ENCODE peak calls at places on chromosome 17, in ten cellular contexts. M, P, I, R, W, H, S, C, K and J are unnamed samples.

GRCh38 chr17:19327039-19327776 is 35.3 kb downstream of the B9D1 start:
- DNase-seq in M (no peak), P (peak), I (no peak), R (peak), W (no peak), H (no peak), S (peak), C (no peak), K (no peak), J (peak)

GRCh38 chr17:1931759-1932579 is 93.2 kb downstream of the RTN4RL1 start:
- DNase-seq in M (no peak), P (no peak), I (no peak), R (peak), W (no peak), H (peak), S (no peak), C (no peak), K (no peak), J (no peak)

GRCh38 chr17:57442914-57443571 is 186.7 kb downstream of the MSI2 start:
- DNase-seq in M (no peak), P (no peak), I (no peak), R (no peak), W (no peak), H (peak), S (peak), C (peak), K (peak), J (peak)

GRCh38 chr17:57401556-57402488 is 145.5 kb downstream of the MSI2 start:
- DNase-seq in M (no peak), P (no peak), I (no peak), R (no peak), W (no peak), H (no peak), S (peak), C (no peak), K (no peak), J (no peak)

GRCh38 chr17:11969565-11969964 is 27.7 kb downstream of the ZNF18 start:
- DNase-seq in M (no peak), P (no peak), I (no peak), R (no peak), W (no peak), H (no peak), S (no peak), C (no peak), K (no peak), J (no peak)

GRCh38 chr17:73641779-73642580 is 2.3 kb downstream of the SDK2 start:
- DNase-seq in M (no peak), P (no peak), I (no peak), R (no peak), W (no peak), H (no peak), S (no peak), C (no peak), K (no peak), J (no peak)

GRCh38 chr17:15255713-15256454 is 9.2 kb downstream of the PMP22 start:
- DNase-seq in M (no peak), P (no peak), I (no peak), R (peak), W (no peak), H (no peak), S (no peak), C (no peak), K (no peak), J (no peak)

GRCh38 chr17:17493249-17493985 is 2.8 kb downstream of the RASD1 start:
- DNase-seq in M (no peak), P (no peak), I (peak), R (no peak), W (no peak), H (no peak), S (no peak), C (no peak), K (no peak), J (no peak)

GRCh38 chr17:81405382-81406005 is 10.2 kb downstream of the BAHCC1 start:
- DNase-seq in M (no peak), P (no peak), I (no peak), R (no peak), W (no peak), H (peak), S (no peak), C (no peak), K (peak), J (no peak)

GRCh38 chr17:57879437-57880085 is 29.7 kb upstream of the MRPS23 start:
- DNase-seq in M (no peak), P (no peak), I (no peak), R (no peak), W (no peak), H (no peak), S (peak), C (no peak), K (no peak), J (peak)

GRCh38 chr17:58513913-58514794 is at the start of gene MTMR4:
- DNase-seq in M (peak), P (peak), I (peak), R (peak), W (peak), H (peak), S (peak), C (peak), K (peak), J (peak)

GRCh38 chr17:45783593-45784292 is 377 bp upstream of the CRHR1 start:
- DNase-seq in M (peak), P (no peak), I (peak), R (no peak), W (no peak), H (no peak), S (no peak), C (no peak), K (no peak), J (no peak)

GRCh38 chr17:72407336-72408121 is 286.7 kb downstream of the SOX9 start:
- DNase-seq in M (no peak), P (peak), I (no peak), R (peak), W (no peak), H (peak), S (peak), C (no peak), K (peak), J (peak)

GRCh38 chr17:47996201-47996600 is 25.3 kb downstream of the CDK5RAP3 start:
- DNase-seq in M (no peak), P (no peak), I (no peak), R (no peak), W (no peak), H (no peak), S (no peak), C (no peak), K (no peak), J (no peak)

GRCh38 chr17:58970966-58971575 is 135.6 kb downstream of the TRIM37 start:
- DNase-seq in M (no peak), P (no peak), I (no peak), R (peak), W (no peak), H (no peak), S (no peak), C (no peak), K (no peak), J (no peak)

GRCh38 chr17:5183410-5183793 is 8.3 kb downstream of the ZNF594 start:
- DNase-seq in M (no peak), P (no peak), I (no peak), R (no peak), W (no peak), H (no peak), S (no peak), C (no peak), K (no peak), J (no peak)

GRCh38 chr17:9905902-9906301 is 831 bp upstream of the RCVRN start:
- DNase-seq in M (peak), P (peak), I (no peak), R (no peak), W (peak), H (no peak), S (peak), C (no peak), K (no peak), J (peak)

GRCh38 chr17:80618304-80618703 is 73.7 kb downstream of the RPTOR start:
- DNase-seq in M (no peak), P (no peak), I (peak), R (no peak), W (no peak), H (no peak), S (no peak), C (no peak), K (no peak), J (no peak)

GRCh38 chr17:46968224-46968834 is 10.7 kb downstream of the RPRML start:
- DNase-seq in M (no peak), P (no peak), I (no peak), R (peak), W (no peak), H (no peak), S (no peak), C (no peak), K (no peak), J (no peak)

GRCh38 chr17:73686126-73686525 is 41.9 kb upstream of the SDK2 start:
- DNase-seq in M (no peak), P (no peak), I (no peak), R (no peak), W (no peak), H (no peak), S (no peak), C (no peak), K (no peak), J (no peak)

GRCh38 chr17:27921599-27921998 is 28.4 kb upstream of the LYRM9 start:
- DNase-seq in M (no peak), P (no peak), I (no peak), R (no peak), W (no peak), H (no peak), S (no peak), C (no peak), K (no peak), J (no peak)

GRCh38 chr17:223723-224471 is 42.4 kb upstream of the DOC2B start:
- DNase-seq in M (no peak), P (no peak), I (no peak), R (no peak), W (no peak), H (no peak), S (no peak), C (no peak), K (peak), J (no peak)

GRCh38 chr17:41695954-41696720 is 7.5 kb downstream of the EIF1 start:
- DNase-seq in M (peak), P (peak), I (no peak), R (peak), W (no peak), H (peak), S (peak), C (peak), K (no peak), J (peak)
- TF ChIP-seq POLR2A in M (no peak), P (no peak), I (no peak), R (peak), W (no peak), H (no peak), S (no peak), C (no peak), K (no peak), J (no peak)

GRCh38 chr17:42798383-42799380 is at the start of the genes CNTD1 and COA3:
- DNase-seq in M (peak), P (peak), I (peak), R (peak), W (peak), H (peak), S (peak), C (peak), K (peak), J (peak)
- TF ChIP-seq POLR2A in M (peak), P (no peak), I (no peak), R (no peak), W (no peak), H (no peak), S (peak), C (peak), K (no peak), J (peak)

GRCh38 chr17:38717139-38717745 is 12.2 kb downstream of the MLLT6 start:
- DNase-seq in M (no peak), P (no peak), I (no peak), R (no peak), W (no peak), H (no peak), S (no peak), C (no peak), K (no peak), J (no peak)

GRCh38 chr17:38716368-38717005 is 11.4 kb downstream of the MLLT6 start:
- DNase-seq in M (no peak), P (no peak), I (no peak), R (no peak), W (no peak), H (no peak), S (no peak), C (no peak), K (no peak), J (no peak)

GRCh38 chr17:38713456-38713855 is 8.4 kb downstream of the MLLT6 start:
- DNase-seq in M (no peak), P (no peak), I (no peak), R (no peak), W (no peak), H (no peak), S (no peak), C (no peak), K (no peak), J (no peak)

GRCh38 chr17:38712593-38712992 is 7.5 kb downstream of the MLLT6 start:
- DNase-seq in M (no peak), P (no peak), I (no peak), R (no peak), W (no peak), H (no peak), S (no peak), C (no peak), K (no peak), J (no peak)

GRCh38 chr17:38715216-38715943 is 10.3 kb downstream of the MLLT6 start:
- DNase-seq in M (no peak), P (no peak), I (no peak), R (no peak), W (no peak), H (no peak), S (no peak), C (no peak), K (no peak), J (no peak)
- TF ChIP-seq POLR2A in M (no peak), P (no peak), I (no peak), R (no peak), W (no peak), H (no peak), S (no peak), C (no peak), K (no peak), J (no peak)

DNA sequence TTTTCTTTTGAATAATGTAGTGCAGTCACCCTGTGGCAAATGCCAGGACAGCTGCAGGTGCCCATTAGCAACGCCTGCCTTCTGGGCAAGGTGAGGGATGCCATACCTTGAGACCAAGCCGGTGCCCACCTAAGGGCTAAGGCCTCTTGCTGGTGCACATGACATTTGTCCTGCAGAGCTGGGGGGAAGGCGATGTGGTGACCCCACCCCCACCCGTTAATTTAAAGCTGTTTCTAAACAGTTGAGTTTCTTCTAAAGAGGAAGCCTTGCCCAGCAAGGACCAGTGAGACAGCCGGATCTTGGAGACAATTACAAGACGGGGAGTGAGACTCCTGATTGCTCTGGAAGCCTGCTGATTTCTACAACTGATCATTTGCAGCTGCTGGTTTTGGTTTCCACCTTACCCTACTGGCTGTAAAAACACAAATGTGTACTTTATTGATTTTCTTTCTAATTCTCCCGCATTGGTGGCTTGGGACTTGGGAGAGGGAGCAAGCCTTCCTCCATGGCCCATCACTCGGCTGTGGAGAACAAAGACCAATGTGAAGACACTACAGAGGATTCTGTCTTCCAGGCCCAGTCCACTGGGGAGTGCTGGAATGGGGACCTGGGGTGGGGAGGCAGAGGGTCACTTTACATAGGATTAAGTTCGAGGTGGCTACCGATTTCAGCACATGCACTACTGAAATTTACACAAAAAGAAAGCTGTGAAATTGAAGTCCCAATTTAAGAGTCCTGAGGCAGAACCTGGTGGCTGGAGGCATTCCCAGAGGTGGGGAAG is 2.7 kb downstream of the CDK5R1 start:
- DNase-seq in M (no peak), P (no peak), I (no peak), R (no peak), W (no peak), H (no peak), S (no peak), C (no peak), K (no peak), J (no peak)
- TF ChIP-seq POLR2A in M (no peak), P (no peak), I (no peak), R (no peak), W (no peak), H (no peak), S (no peak), C (no peak), K (no peak), J (no peak)

GRCh38 chr17:44221072-44221861 is 1.8 kb upstream of the UBTF start:
- DNase-seq in M (peak), P (no peak), I (peak), R (peak), W (peak), H (peak), S (peak), C (peak), K (peak), J (peak)
- TF ChIP-seq POLR2A in M (peak), P (peak), I (no peak), R (no peak), W (no peak), H (no peak), S (peak), C (peak), K (peak), J (peak)

DNA sequence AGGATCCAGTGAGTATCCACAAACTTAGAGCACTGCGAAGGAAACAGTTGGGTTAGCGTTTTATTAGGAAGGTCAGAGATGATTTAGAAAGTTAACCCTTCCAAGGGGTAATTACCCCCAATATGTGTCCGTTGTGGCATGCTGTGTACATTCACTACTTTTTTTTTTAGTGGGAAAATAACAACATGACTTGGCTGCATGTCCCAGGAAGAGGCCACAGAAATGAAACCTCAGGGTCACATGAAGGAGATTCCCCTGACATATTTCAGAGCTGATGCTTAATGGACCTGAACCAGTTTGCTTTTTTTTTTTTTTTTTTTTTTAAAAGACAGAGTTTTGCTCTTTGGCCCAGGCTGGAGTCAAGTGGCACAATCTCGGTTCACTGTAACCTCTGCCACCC is 167.5 kb downstream of the PRKCA start:
- DNase-seq in M (no peak), P (no peak), I (no peak), R (no peak), W (no peak), H (no peak), S (no peak), C (no peak), K (no peak), J (no peak)
- TF ChIP-seq POLR2A in M (no peak), P (no peak), I (no peak), R (no peak), W (no peak), H (no peak), S (no peak), C (no peak), K (no peak), J (no peak)

DNA sequence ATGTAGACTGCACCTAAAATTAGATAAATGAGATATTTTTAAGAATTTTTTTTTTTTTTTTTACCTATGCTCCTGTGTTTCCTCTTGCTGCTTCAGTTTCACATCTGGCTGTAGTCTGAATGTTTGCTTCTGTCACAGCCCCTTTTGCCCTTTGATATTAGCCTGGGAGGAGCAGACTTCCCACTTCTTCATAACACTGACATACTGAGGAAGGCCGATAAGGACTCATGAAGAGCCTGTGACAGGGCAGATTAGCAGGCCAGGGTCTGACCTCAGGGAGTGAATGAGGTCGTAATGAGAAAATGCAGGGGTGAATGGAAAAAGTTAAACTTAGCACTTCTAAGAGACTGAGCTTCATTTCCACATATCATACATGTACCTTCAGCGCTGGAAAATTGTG is at the start of gene SLFN14:
- DNase-seq in M (no peak), P (no peak), I (no peak), R (no peak), W (no peak), H (no peak), S (no peak), C (no peak), K (no peak), J (no peak)
- TF ChIP-seq POLR2A in M (no peak), P (no peak), I (no peak), R (no peak), W (no peak), H (no peak), S (no peak), C (no peak), K (no peak), J (no peak)

DNA sequence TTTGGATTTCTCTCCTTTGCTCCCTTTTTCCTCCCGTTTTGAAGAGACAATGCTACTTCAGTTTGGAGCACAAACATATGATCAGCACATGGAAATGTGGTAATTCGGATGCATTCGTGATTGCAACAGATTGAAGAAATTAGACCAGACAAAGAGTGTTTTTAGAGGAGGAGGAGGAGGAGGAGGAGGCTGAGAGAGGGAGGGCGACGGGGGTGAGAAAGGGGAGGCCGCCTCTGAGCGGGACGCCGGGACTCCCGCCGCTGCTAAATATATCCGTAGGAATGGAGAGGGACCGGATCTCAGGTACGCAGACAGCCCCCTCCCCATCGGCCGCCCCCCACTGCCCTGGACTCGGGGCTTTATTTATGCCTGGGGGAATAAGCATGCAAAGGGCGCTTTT is 179.3 kb downstream of the SEC14L1 start:
- DNase-seq in M (no peak), P (no peak), I (peak), R (peak), W (peak), H (peak), S (no peak), C (no peak), K (peak), J (no peak)
- TF ChIP-seq POLR2A in M (no peak), P (no peak), I (no peak), R (no peak), W (no peak), H (no peak), S (no peak), C (no peak), K (no peak), J (no peak)

DNA sequence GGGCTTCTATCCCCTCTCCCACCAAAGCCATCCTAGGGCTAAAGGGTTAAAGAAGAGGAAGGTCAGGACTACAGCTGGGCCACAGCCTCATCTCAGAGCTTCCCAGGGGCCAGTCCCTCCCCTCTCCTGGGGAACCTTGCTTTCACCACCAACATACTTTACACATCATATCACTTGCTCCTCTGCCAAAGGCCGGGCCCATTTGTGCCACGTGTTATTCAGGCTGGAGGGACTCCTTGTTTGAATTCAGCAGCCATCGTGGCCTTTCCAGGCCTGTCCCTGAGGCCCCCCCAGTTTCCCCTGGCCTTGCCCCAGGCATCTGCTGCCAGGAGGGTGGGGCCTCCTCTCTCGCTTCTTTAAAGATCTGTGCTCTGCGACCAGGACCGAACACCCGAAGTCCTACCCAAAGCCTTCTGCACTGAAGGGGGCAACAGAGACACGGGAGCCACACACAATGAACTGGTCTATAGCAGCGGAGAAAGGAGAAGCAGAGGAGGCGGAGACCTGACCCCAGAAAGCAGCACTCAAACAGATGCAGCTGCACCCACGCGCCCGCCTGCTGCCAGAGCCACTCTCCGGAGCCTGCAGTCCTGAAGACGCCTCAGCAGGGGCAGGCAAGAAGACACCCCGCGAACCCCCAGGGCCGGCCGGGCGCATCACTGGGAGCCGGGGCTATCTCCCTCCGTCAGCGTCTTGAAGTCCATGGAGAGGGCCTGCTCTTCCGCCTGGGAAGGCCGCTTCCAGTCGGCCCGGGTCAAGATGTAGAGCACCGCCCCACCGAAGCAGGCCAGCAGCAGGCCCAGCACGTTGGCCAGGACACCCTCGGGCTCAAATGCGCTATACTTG is 12.1 kb downstream of the CYB561 start:
- DNase-seq in M (no peak), P (no peak), I (peak), R (peak), W (peak), H (peak), S (peak), C (no peak), K (peak), J (peak)
- TF ChIP-seq POLR2A in M (no peak), P (no peak), I (no peak), R (no peak), W (no peak), H (no peak), S (no peak), C (no peak), K (no peak), J (no peak)

GRCh38 chr17:7477392-7478275 is 1.8 kb downstream of the ZBTB4 start:
- DNase-seq in M (no peak), P (no peak), I (peak), R (peak), W (no peak), H (peak), S (peak), C (no peak), K (peak), J (no peak)
- TF ChIP-seq POLR2A in M (no peak), P (no peak), I (no peak), R (peak), W (peak), H (no peak), S (no peak), C (no peak), K (peak), J (no peak)